ENCODE peak calls at places on chromosomes 6 and 20, in nine cellular contexts. B, L, M, I, C, W, F, E and H are unnamed samples.

GRCh38 chr20:10861619-10862018 is 187.8 kb upstream of the JAG1 start:
- DNase-seq in W (no peak), F (no peak), L (no peak), M (no peak), E (no peak), B (peak), C (no peak), I (no peak), H (no peak)

GRCh38 chr20:10129749-10130148 is 88.9 kb upstream of the SNAP25 start:
- DNase-seq in I (no peak), L (no peak), F (no peak), C (no peak), W (no peak), B (no peak), E (no peak), M (no peak), H (no peak)

GRCh38 chr6:90483116-90483839 is 103.6 kb downstream of the MAP3K7 start:
- DNase-seq in F (no peak), L (no peak), B (no peak), W (no peak), M (no peak), E (no peak), I (no peak), C (peak), H (no peak)

GRCh38 chr6:34576286-34576955 is 20.3 kb upstream of the SPDEF start:
- DNase-seq in F (no peak), E (no peak), B (no peak), C (no peak), W (no peak), L (no peak), M (no peak), I (no peak), H (no peak)

GRCh38 chr6:121826156-121826810 is 390.8 kb downstream of the GJA1 start:
- DNase-seq in W (no peak), E (peak), C (peak), F (no peak), L (no peak), B (no peak), I (no peak), M (peak), H (peak)

GRCh38 chr6:109008537-109008950 is 86.1 kb downstream of the SESN1 start:
- DNase-seq in C (peak), L (no peak), F (no peak), M (no peak), I (no peak), E (peak), W (no peak), B (no peak), H (peak)

GRCh38 chr6:12608016-12608860 is 108.3 kb upstream of the PHACTR1 start:
- DNase-seq in B (no peak), C (peak), L (no peak), F (no peak), E (no peak), I (no peak), M (no peak), W (no peak), H (peak)

GRCh38 chr6:147910254-147910653 is 401.8 kb downstream of the SAMD5 start:
- DNase-seq in I (no peak), M (no peak), W (no peak), B (no peak), L (no peak), C (no peak), F (no peak), E (no peak), H (no peak)

GRCh38 chr6:107491791-107492674 is 2.1 kb downstream of the SOBP start:
- DNase-seq in M (peak), B (no peak), E (no peak), C (peak), L (no peak), W (no peak), I (no peak), F (no peak), H (no peak)

GRCh38 chr20:49541733-49542513 is 26.0 kb downstream of the PTGIS start:
- DNase-seq in F (peak), I (peak), E (peak), C (peak), L (peak), B (peak), M (peak), W (peak), H (peak)

GRCh38 chr6:48915591-48915990 is 547.5 kb downstream of the MMUT start:
- DNase-seq in I (no peak), F (no peak), E (no peak), B (no peak), M (no peak), W (no peak), C (no peak), L (no peak), H (no peak)

GRCh38 chr6:105810105-105810921 is 275.8 kb upstream of the PRDM1 start:
- DNase-seq in W (no peak), I (peak), E (no peak), M (peak), B (peak), F (no peak), C (peak), L (no peak), H (peak)

GRCh38 chr20:33689973-33690372 is 3.8 kb upstream of the E2F1 start:
- DNase-seq in B (no peak), C (no peak), I (peak), E (no peak), L (no peak), F (no peak), W (no peak), M (peak), H (no peak)

GRCh38 chr20:50798650-50799049 is 3.8 kb downstream of the BCAS4 start:
- DNase-seq in F (no peak), E (no peak), W (no peak), L (no peak), B (no peak), C (no peak), I (no peak), M (no peak), H (peak)

GRCh38 chr6:30319146-30319835 is 7.4 kb upstream of the TRIM39 start:
- DNase-seq in F (no peak), E (no peak), B (no peak), I (no peak), L (no peak), W (no peak), M (no peak), C (no peak), H (no peak)

GRCh38 chr6:168302534-168302933 is 17.0 kb downstream of the DACT2 start:
- DNase-seq in L (no peak), E (no peak), I (no peak), M (no peak), W (no peak), F (no peak), B (no peak), C (no peak), H (no peak)

GRCh38 chr6:55980627-55981211 is 105.3 kb upstream of the BMP5 start:
- DNase-seq in M (peak), I (peak), W (peak), C (peak), F (no peak), L (peak), E (peak), B (peak), H (peak)

GRCh38 chr6:34608321-34609091 is 52.4 kb upstream of the SPDEF start:
- DNase-seq in F (no peak), W (no peak), E (no peak), B (no peak), M (no peak), L (no peak), I (no peak), C (no peak), H (no peak)

GRCh38 chr20:57844626-57845596 is 135.1 kb upstream of the PMEPA1 start:
- DNase-seq in F (no peak), B (no peak), W (no peak), I (no peak), C (no peak), E (no peak), L (no peak), M (no peak), H (no peak)

GRCh38 chr20:13649548-13649947 is 10.8 kb upstream of the TASP1 start:
- DNase-seq in F (peak), W (peak), E (no peak), B (no peak), M (no peak), I (no peak), L (peak), C (no peak), H (no peak)

GRCh38 chr6:44037847-44038542 is 89.3 kb downstream of the MRPL14 start:
- DNase-seq in E (no peak), M (no peak), I (no peak), W (no peak), B (no peak), F (peak), C (no peak), L (no peak), H (no peak)

GRCh38 chr20:38338849-38339520 is 7.3 kb upstream of the LBP start:
- DNase-seq in E (no peak), F (no peak), C (no peak), W (no peak), I (no peak), B (peak), M (peak), L (no peak), H (peak)

GRCh38 chr6:107083047-107083768 is 32.1 kb downstream of the BEND3 start:
- DNase-seq in B (no peak), L (no peak), C (no peak), I (no peak), E (no peak), F (no peak), M (no peak), W (no peak), H (no peak)

GRCh38 chr20:49687595-49688567 is 25.8 kb downstream of the B4GALT5 start:
- DNase-seq in C (no peak), W (no peak), L (no peak), I (no peak), E (no peak), M (no peak), F (no peak), B (no peak), H (no peak)

GRCh38 chr20:18957328-18957727 is 143.7 kb downstream of the SCP2D1 start:
- DNase-seq in I (no peak), B (no peak), C (no peak), F (no peak), M (no peak), E (no peak), W (no peak), L (no peak), H (no peak)

GRCh38 chr6:118419448-118420394 is 128.4 kb upstream of the PLN start:
- DNase-seq in W (no peak), C (no peak), L (no peak), B (no peak), F (no peak), M (no peak), I (no peak), E (no peak), H (no peak)

GRCh38 chr6:167699141-167700036 is 127.3 kb upstream of the AFDN start:
- DNase-seq in B (peak), L (no peak), W (no peak), C (peak), I (peak), F (no peak), M (peak), E (no peak), H (no peak)

GRCh38 chr6:11833626-11834592 is 55.3 kb upstream of the ADTRP start:
- DNase-seq in F (no peak), L (no peak), B (no peak), W (no peak), C (no peak), M (no peak), I (no peak), E (no peak), H (no peak)

GRCh38 chr6:101302593-101302992 is 90.9 kb upstream of the GRIK2 start:
- DNase-seq in L (no peak), E (no peak), B (no peak), M (no peak), C (no peak), W (no peak), F (no peak), I (no peak), H (no peak)

GRCh38 chr20:12914804-12915203 is 94.0 kb upstream of the SPTLC3 start:
- DNase-seq in B (no peak), I (no peak), C (no peak), E (no peak), F (no peak), L (no peak), M (no peak), W (no peak), H (no peak)

GRCh38 chr6:37807656-37808055 is 11.9 kb upstream of the ZFAND3 start:
- DNase-seq in C (peak), I (no peak), E (no peak), W (no peak), M (no peak), L (peak), F (peak), B (no peak), H (no peak)

GRCh38 chr6:4819706-4820283 is 43.6 kb downstream of the CDYL start:
- DNase-seq in B (no peak), M (no peak), E (no peak), W (no peak), C (peak), L (no peak), F (no peak), I (no peak), H (peak)

GRCh38 chr20:32316667-32317066 is 39.2 kb downstream of the KIF3B start:
- DNase-seq in F (no peak), E (no peak), L (no peak), I (no peak), B (no peak), W (no peak), M (peak), C (no peak), H (peak)

GRCh38 chr20:61937963-61938838 is 127.5 kb downstream of the TAF4 start:
- DNase-seq in M (no peak), I (no peak), C (no peak), L (no peak), B (no peak), F (peak), E (no peak), W (no peak), H (no peak)

GRCh38 chr6:19995575-19996257 is 158.5 kb downstream of the ID4 start:
- DNase-seq in I (no peak), L (no peak), E (no peak), W (no peak), B (no peak), M (no peak), F (no peak), C (no peak), H (no peak)

GRCh38 chr6:142152731-142153130 is 5.7 kb downstream of the VTA1 start:
- DNase-seq in W (no peak), M (peak), L (no peak), I (no peak), B (no peak), E (no peak), F (no peak), C (peak), H (peak)

DNA sequence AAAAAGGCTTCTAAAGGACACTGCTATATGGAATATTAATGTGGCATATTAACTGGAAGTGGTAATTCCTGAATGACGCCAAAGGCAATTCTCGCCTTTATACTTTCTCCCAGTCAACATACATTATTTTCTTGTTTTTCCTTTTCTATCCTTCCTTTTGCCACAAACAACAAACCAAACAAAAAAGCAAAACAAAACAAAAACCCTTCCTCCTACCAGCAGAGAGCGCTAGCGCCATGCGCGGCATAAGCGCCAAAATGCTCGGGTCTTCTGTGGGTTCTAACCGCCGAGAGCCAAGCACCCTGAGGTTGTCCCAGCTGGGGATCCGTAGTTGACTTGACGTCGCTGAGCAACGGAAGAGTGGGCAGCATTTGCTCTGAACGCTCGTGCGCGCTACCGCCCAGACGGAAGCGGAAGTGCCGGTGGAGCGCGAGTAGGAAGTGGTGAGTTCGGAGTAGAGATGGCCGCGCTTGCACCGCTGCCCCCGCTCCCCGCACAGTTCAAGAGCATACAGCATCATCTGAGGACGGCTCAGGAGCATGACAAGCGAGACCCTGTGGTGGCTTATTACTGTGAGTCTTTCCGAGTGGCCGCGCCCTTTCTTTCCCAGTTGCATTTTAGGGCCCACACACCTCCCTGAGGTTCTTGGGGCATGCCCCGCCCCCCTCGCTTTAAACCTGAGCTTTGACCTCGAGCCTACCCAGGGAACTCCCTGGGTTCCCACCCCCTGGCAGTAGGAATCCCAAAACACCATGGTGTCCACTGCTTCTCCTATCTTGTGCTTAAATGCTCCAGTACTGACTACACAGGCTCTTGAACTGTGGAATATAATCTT is at the start of the genes NMBR and VTA1:
- DNase-seq in W (peak), C (peak), E (peak), B (peak), F (peak), L (peak), M (peak), I (peak), H (peak)
- TF ChIP-seq CTCF in W (peak), C (peak), E (peak), B (peak), F (peak), L (peak), M (peak), I (peak), H (peak)

GRCh38 chr6:164926686-164927085 is 382.7 kb downstream of the C6orf118 start:
- DNase-seq in L (no peak), C (no peak), W (no peak), B (no peak), I (no peak), F (no peak), E (no peak), M (no peak), H (no peak)
- TF ChIP-seq CTCF in L (no peak), C (no peak), W (peak), B (no peak), I (no peak), F (no peak), E (no peak), M (no peak), H (no peak)

DNA sequence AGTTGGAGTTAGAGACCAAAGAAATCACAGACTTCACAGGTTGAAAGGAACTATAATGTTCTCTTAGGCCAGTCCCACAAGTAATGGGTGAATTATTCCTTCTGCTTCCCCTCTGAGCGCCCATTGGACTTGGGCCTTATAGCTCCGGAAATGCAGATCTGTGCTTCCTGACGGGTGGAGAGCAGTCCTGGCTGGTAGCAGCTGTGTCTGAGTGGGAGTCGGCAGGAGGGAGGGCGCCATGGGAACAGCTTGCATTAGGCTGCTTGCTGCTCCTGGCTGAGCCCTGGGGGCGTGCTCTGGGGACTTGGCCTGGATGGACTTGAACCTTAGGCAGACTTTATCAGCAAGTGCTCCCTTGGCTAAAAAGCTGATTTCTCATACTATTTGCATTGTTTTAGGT is 18.4 kb upstream of the NUP153 start:
- DNase-seq in I (no peak), L (peak), E (no peak), C (peak), F (peak), M (peak), W (peak), B (no peak), H (no peak)
- TF ChIP-seq CTCF in I (no peak), L (no peak), E (no peak), C (no peak), F (no peak), M (no peak), W (no peak), B (no peak), H (no peak)

GRCh38 chr6:160851031-160851430 is 140.5 kb upstream of the MAP3K4 start:
- DNase-seq in B (no peak), E (no peak), W (no peak), C (no peak), I (no peak), M (no peak), F (no peak), L (no peak), H (no peak)
- TF ChIP-seq CTCF in B (no peak), E (no peak), W (no peak), C (no peak), I (no peak), M (no peak), F (no peak), L (no peak), H (no peak)

GRCh38 chr20:35661013-35661412 is 3.7 kb downstream of the CPNE1 start:
- DNase-seq in M (no peak), L (no peak), C (peak), B (no peak), F (no peak), I (no peak), W (no peak), E (no peak), H (no peak)

GRCh38 chr20:35663516-35663812 is 1.2 kb downstream of the CPNE1 start:
- DNase-seq in W (no peak), E (no peak), F (no peak), B (no peak), I (no peak), C (no peak), L (no peak), M (peak), H (peak)

GRCh38 chr20:35661908-35662307 is 2.8 kb downstream of the CPNE1 start:
- DNase-seq in B (no peak), F (no peak), M (no peak), E (no peak), W (no peak), L (no peak), C (no peak), I (no peak), H (no peak)

GRCh38 chr20:35663813-35664543 is 722 bp downstream of the CPNE1 start:
- DNase-seq in E (no peak), C (peak), I (peak), L (peak), W (peak), B (peak), M (no peak), F (peak), H (no peak)

DNA sequence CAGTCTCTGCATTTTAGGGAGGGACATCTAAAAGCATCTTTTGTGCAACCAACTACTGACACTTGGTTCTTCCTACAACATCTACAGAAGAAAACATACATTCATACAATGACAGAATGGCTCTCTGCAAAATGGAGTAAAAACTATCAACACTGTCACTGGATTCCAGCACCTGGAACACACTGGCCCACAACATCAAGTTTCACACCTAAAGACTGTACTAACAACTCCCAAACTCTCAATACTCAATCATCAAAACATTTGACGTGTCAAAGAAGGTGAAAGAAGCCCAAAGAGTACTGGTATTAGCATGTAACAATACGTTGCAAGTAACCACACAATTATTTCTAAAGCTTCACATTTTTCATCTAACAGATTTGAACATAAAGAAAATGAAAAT is 2.2 kb downstream of the CPNE1 start:
- DNase-seq in F (no peak), M (no peak), W (no peak), B (no peak), C (no peak), L (no peak), E (no peak), I (peak), H (no peak)
- TF ChIP-seq CTCF in F (no peak), M (no peak), W (no peak), B (no peak), C (no peak), L (no peak), E (no peak), I (no peak), H (no peak)

DNA sequence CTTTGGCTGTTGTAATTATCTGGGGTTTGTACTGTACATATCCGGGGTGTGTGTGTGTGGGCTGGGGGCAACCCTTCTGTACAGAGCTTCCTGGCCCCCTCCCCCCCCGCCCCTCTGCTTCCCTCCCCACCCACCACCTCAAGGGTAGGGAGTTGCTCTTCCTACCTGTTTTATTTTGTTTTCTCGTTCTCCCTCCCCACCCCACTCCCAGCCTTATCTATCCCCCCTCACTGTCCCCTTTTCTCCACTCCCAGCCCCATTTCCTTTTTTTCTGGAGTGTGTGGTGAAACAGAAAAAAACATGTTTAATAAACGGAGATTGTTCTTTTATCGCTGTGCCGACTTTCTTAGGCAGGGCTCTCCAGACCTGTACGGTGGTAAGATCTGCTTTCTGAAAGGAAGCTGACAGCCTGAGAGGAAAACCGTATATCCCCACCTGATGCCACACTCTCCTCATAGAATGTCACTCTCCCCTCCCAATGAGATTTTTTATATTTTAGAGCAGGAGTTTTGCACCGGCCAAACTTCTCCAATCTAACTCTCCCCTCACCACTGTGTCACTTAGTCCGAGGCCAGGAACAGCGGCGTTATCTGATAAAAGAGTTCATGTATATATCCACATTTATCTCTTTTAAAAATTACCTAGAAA is 891 bp upstream of the ZBTB9 start:
- DNase-seq in I (peak), C (no peak), F (no peak), E (no peak), B (no peak), M (no peak), W (no peak), L (no peak), H (no peak)
- TF ChIP-seq CTCF in I (no peak), C (no peak), F (no peak), E (no peak), B (no peak), M (no peak), W (no peak), L (no peak), H (no peak)